ENCODE peak calls at places on chromosomes 12 and 14, in seven cellular contexts. One of them, this sample, is unnamed. For H3K4me1, the result is how much of the 10 kb centered on the place peaks cover.

GRCh38 chr14:61661471-61661988 is 33.8 kb upstream of the HIF1A start:
- DNase-seq in IMR-90: peak
- DNase-seq in right lobe of liver: no peak
- DNase-seq in heart left ventricle: no peak
- DNase-seq in stomach: no peak
- DNase-seq in ovary: no peak
- DNase-seq in A549: no peak
- DNase-seq in this sample: no peak

GRCh38 chr12:89556976-89557375 is 31.1 kb upstream of the POC1B start:
- DNase-seq in IMR-90: peak
- DNase-seq in right lobe of liver: no peak
- DNase-seq in heart left ventricle: no peak
- DNase-seq in stomach: no peak
- DNase-seq in ovary: no peak
- DNase-seq in A549: no peak
- DNase-seq in this sample: no peak

GRCh38 chr12:1443421-1444141 is 150.8 kb downstream of the FBXL14 start:
- DNase-seq in IMR-90: peak
- DNase-seq in right lobe of liver: no peak
- DNase-seq in heart left ventricle: no peak
- DNase-seq in stomach: no peak
- DNase-seq in ovary: no peak
- DNase-seq in A549: no peak
- DNase-seq in this sample: no peak

GRCh38 chr12:89390802-89391673 is 38.7 kb upstream of the DUSP6 start:
- DNase-seq in IMR-90: peak
- DNase-seq in right lobe of liver: peak
- DNase-seq in heart left ventricle: no peak
- DNase-seq in stomach: no peak
- DNase-seq in ovary: no peak
- DNase-seq in A549: no peak
- DNase-seq in this sample: no peak

GRCh38 chr12:98582093-98582492 is 11.4 kb upstream of the SLC25A3 start:
- DNase-seq in IMR-90: peak
- DNase-seq in right lobe of liver: no peak
- DNase-seq in heart left ventricle: no peak
- DNase-seq in stomach: no peak
- DNase-seq in ovary: no peak
- DNase-seq in A549: no peak
- DNase-seq in this sample: no peak

GRCh38 chr12:110222433-110222832 is 58.6 kb upstream of the ATP2A2 start:
- DNase-seq in IMR-90: no peak
- DNase-seq in right lobe of liver: no peak
- DNase-seq in heart left ventricle: no peak
- DNase-seq in stomach: no peak
- DNase-seq in ovary: no peak
- DNase-seq in A549: no peak
- DNase-seq in this sample: no peak

GRCh38 chr12:50242751-50243191 is 40.5 kb downstream of the LIMA1 start:
- DNase-seq in IMR-90: peak
- DNase-seq in right lobe of liver: no peak
- DNase-seq in heart left ventricle: no peak
- DNase-seq in stomach: no peak
- DNase-seq in ovary: no peak
- DNase-seq in A549: no peak
- DNase-seq in this sample: no peak

GRCh38 chr14:106790189-106791036 is 1264.0 kb downstream of the TMEM121 start:
- DNase-seq in IMR-90: no peak
- DNase-seq in right lobe of liver: peak
- DNase-seq in heart left ventricle: no peak
- DNase-seq in stomach: peak
- DNase-seq in ovary: peak
- DNase-seq in A549: peak
- DNase-seq in this sample: peak

GRCh38 chr12:76183459-76184186 is 99.1 kb upstream of the NAP1L1 start:
- DNase-seq in IMR-90: peak
- DNase-seq in right lobe of liver: no peak
- DNase-seq in heart left ventricle: no peak
- DNase-seq in stomach: no peak
- DNase-seq in ovary: no peak
- DNase-seq in A549: peak
- DNase-seq in this sample: peak

GRCh38 chr12:106139422-106140141 is 828 bp upstream of the NUAK1 start:
- DNase-seq in IMR-90: peak
- DNase-seq in right lobe of liver: peak
- DNase-seq in heart left ventricle: peak
- DNase-seq in stomach: peak
- DNase-seq in ovary: peak
- DNase-seq in A549: peak
- DNase-seq in this sample: peak

GRCh38 chr14:102080183-102081080 is 6.4 kb downstream of the HSP90AA1 start:
- DNase-seq in IMR-90: no peak
- DNase-seq in right lobe of liver: no peak
- DNase-seq in heart left ventricle: no peak
- DNase-seq in stomach: no peak
- DNase-seq in ovary: no peak
- DNase-seq in A549: no peak
- DNase-seq in this sample: no peak

GRCh38 chr14:102078344-102078743 is 8.5 kb downstream of the HSP90AA1 start:
- DNase-seq in IMR-90: no peak
- DNase-seq in right lobe of liver: no peak
- DNase-seq in heart left ventricle: no peak
- DNase-seq in stomach: no peak
- DNase-seq in ovary: no peak
- DNase-seq in A549: no peak
- DNase-seq in this sample: no peak

GRCh38 chr14:102079700-102079979 is 7.2 kb downstream of the HSP90AA1 start:
- DNase-seq in IMR-90: no peak
- DNase-seq in right lobe of liver: no peak
- DNase-seq in heart left ventricle: no peak
- DNase-seq in stomach: no peak
- DNase-seq in ovary: no peak
- DNase-seq in A549: no peak
- DNase-seq in this sample: no peak

GRCh38 chr14:102078840-102079699 is 7.8 kb downstream of the HSP90AA1 start:
- DNase-seq in IMR-90: no peak
- DNase-seq in right lobe of liver: no peak
- DNase-seq in heart left ventricle: no peak
- DNase-seq in stomach: no peak
- DNase-seq in ovary: no peak
- DNase-seq in A549: no peak
- DNase-seq in this sample: no peak

DNA sequence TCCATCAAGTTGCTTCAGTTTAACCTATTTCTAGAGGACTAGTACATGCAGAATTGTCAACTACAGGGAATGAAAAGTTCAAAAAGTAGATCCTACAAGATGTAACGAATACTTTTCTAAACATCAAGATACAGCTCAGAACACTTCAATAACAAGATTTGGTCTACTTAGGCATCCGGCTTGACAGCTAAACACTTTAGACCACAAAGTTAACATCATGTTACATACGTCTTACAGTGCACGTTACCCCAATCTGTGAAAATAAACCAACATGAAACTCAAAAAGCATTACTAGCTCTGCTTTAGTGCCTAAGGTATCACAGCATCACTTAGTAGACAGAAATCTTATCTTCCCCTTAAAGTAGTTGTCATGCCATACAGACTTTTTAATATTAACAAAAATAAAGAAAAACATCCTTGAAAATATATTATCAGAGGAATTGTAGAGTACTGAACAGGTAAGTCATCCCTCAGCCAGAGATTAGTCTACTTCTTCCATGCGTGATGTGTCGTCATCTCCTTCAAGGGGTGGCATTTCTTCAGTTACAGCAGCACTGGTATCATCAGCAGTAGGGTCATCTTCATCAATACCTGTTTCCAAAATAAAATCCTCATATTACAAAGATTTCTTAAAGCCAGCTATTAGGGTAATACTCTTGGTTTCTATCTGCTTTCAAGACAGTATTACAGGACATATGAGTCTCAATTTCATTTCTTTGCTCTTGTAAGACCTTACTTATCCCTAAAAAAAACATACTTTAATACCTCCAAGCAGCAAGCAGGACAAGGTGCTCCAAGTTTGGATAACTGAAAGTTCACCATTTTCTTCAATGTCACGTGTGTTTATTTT is 5.4 kb downstream of the HSP90AA1 start:
- DNase-seq in IMR-90: no peak
- DNase-seq in right lobe of liver: no peak
- DNase-seq in heart left ventricle: no peak
- DNase-seq in stomach: no peak
- DNase-seq in ovary: no peak
- DNase-seq in A549: no peak
- DNase-seq in this sample: no peak
- H3K4me3 ChIP-seq in IMR-90: no peak
- H3K4me3 ChIP-seq in right lobe of liver: no peak
- H3K4me3 ChIP-seq in heart left ventricle: no peak
- H3K4me3 ChIP-seq in stomach: peak
- H3K4me3 ChIP-seq in ovary: no peak
- H3K4me3 ChIP-seq in A549: no peak
- H3K4me3 ChIP-seq in this sample: no peak

DNA sequence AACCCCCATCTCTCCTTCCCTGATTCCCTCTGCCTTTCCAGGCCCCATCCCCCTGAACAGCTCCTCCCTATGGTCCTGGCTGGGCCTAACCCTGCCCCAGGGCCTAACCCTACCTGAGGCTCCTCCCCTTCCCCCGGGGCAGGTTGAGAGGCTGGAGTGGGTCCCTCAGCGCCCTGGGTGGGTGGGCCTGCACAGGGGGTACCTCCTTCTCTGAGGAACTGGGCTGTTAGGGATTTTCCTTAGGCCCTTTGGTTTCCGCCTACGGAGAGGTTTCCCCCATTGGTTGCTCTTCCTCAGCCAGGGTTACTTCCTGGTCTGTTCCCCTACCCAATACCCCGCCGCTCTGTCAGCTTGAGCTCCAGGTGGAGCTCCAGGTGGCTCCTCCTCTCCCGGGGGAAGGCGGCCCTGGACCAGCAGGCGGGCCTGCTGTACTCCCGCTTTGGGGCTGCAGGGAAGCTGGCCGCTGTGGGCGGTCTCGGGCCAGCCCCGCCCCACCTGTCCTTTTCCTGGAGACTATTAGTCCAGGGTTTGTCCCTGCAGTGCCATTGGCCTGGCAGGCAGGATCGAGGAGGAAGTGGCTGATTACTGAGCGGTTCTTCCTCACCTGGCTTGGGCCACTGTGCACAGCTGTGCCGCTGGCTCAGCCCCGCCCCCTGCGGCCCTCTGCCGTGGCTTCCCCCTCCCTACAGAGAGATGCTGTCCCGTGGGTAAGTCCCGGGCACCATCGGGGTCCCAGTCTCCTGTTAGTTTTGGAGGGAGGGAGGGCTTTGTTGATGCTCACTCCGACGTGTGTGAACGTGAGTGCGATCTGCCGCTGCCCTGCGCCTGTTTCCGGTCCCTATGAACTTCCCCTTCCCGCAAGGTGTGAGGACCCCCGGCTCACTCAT is 2.5 kb downstream of the C12orf57 start:
- DNase-seq in IMR-90: no peak
- DNase-seq in right lobe of liver: peak
- DNase-seq in heart left ventricle: no peak
- DNase-seq in stomach: peak
- DNase-seq in ovary: peak
- DNase-seq in A549: peak
- DNase-seq in this sample: peak
- TF ChIP-seq POLR2A in IMR-90: no peak
- TF ChIP-seq POLR2A in right lobe of liver: peak
- TF ChIP-seq POLR2A in heart left ventricle: no peak
- TF ChIP-seq POLR2A in stomach: no peak
- TF ChIP-seq POLR2A in ovary: no peak
- TF ChIP-seq POLR2A in A549: peak
- TF ChIP-seq POLR2A in this sample: peak

DNA sequence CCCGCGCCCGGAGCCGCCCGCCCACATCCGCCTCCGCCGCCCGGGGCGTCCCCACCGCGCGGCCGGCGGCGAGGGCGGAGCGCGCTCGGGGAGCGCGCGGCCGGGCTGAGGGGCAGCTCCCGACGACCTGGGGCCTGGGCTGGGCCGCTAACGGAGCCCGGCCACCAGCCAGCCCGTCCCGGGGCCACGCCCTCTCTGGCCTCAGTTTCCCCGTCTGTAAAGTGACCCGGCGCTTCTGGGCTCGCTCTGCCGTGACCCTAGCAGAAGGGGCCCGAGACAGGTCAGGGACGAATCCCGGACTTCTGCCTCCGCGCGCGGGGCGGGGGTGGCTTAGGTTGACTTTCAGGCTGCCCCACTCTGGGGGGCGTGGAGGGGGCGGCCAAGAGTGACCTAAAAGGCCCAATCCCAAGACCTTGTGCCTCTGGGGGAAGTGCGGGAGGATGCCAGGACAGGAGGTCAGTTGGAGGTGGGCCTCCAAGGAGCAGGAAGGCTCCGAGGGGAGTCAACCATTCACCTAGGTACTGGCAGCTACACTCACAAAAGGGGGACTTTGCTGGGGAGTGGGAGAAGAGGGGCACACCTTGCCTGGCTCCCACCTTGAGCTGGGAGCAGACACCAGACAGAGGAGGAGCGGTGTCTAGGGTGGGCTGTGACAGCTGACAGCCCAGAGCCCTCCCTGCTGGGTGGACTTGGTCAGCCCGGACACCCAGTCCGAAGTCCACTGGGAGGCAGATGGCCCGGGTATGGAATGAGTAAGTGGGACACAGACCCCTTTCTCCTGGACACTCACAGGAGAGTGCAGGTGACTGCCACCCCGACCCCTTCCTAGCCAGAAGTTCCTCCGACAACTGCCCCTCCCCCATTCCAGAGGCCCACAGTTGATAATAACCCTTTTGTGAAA is 483 bp upstream of the AKT1 start:
- DNase-seq in IMR-90: no peak
- DNase-seq in right lobe of liver: peak
- DNase-seq in heart left ventricle: peak
- DNase-seq in stomach: peak
- DNase-seq in ovary: peak
- DNase-seq in A549: peak
- DNase-seq in this sample: peak
- H3K4me1 ChIP-seq in IMR-90: under half
- H3K4me1 ChIP-seq in right lobe of liver: under half
- H3K4me1 ChIP-seq in heart left ventricle: half or more
- H3K4me1 ChIP-seq in stomach: half or more
- H3K4me1 ChIP-seq in ovary: under half
- H3K4me1 ChIP-seq in A549: under half
- H3K4me1 ChIP-seq in this sample: half or more

GRCh38 chr12:130920119-130920703 is 33.5 kb upstream of the ADGRD1 start:
- DNase-seq in IMR-90: no peak
- DNase-seq in right lobe of liver: no peak
- DNase-seq in heart left ventricle: no peak
- DNase-seq in stomach: no peak
- DNase-seq in ovary: no peak
- DNase-seq in A549: no peak
- DNase-seq in this sample: no peak

GRCh38 chr12:130919115-130919514 is 34.6 kb upstream of the ADGRD1 start:
- DNase-seq in IMR-90: no peak
- DNase-seq in right lobe of liver: no peak
- DNase-seq in heart left ventricle: no peak
- DNase-seq in stomach: no peak
- DNase-seq in ovary: no peak
- DNase-seq in A549: no peak
- DNase-seq in this sample: no peak

GRCh38 chr12:130922584-130922983 is 31.1 kb upstream of the ADGRD1 start:
- DNase-seq in IMR-90: no peak
- DNase-seq in right lobe of liver: no peak
- DNase-seq in heart left ventricle: no peak
- DNase-seq in stomach: no peak
- DNase-seq in ovary: no peak
- DNase-seq in A549: no peak
- DNase-seq in this sample: no peak

GRCh38 chr12:130917607-130918006 is 36.1 kb upstream of the ADGRD1 start:
- DNase-seq in IMR-90: no peak
- DNase-seq in right lobe of liver: no peak
- DNase-seq in heart left ventricle: no peak
- DNase-seq in stomach: no peak
- DNase-seq in ovary: no peak
- DNase-seq in A549: no peak
- DNase-seq in this sample: no peak

GRCh38 chr12:130920711-130921381 is 32.9 kb upstream of the ADGRD1 start:
- DNase-seq in IMR-90: peak
- DNase-seq in right lobe of liver: no peak
- DNase-seq in heart left ventricle: peak
- DNase-seq in stomach: peak
- DNase-seq in ovary: peak
- DNase-seq in A549: no peak
- DNase-seq in this sample: peak
- H3K4me3 ChIP-seq in IMR-90: no peak
- H3K4me3 ChIP-seq in right lobe of liver: no peak
- H3K4me3 ChIP-seq in heart left ventricle: no peak
- H3K4me3 ChIP-seq in stomach: no peak
- H3K4me3 ChIP-seq in ovary: no peak
- H3K4me3 ChIP-seq in A549: no peak
- H3K4me3 ChIP-seq in this sample: no peak

This sample was measured in body of pancreas.